ENCODE peak calls at places on chromosomes 7 and 10, in four cellular contexts. V is fibroblast of villous mesenchyme, E is BJ, P is lower leg skin. Y is an unnamed sample.

GRCh38 chr10:97149065-97149680 is 36.6 kb downstream of the SLIT1 start:
- DNase-seq in V (no peak), P (no peak), E (no peak), Y (no peak)

GRCh38 chr10:124093076-124093773 is at the start of gene CHST15:
- DNase-seq in V (peak), E (no peak), P (peak), Y (peak)

GRCh38 chr10:67487199-67487598 is 208.8 kb downstream of the CTNNA3 start:
- DNase-seq in E (no peak), V (no peak), P (no peak), Y (no peak)

GRCh38 chr7:105210721-105211205 is 178.0 kb downstream of the SRPK2 start:
- DNase-seq in P (no peak), V (no peak), E (no peak), Y (peak)

GRCh38 chr10:13489035-13489434 is 39.8 kb downstream of the BEND7 start:
- DNase-seq in V (no peak), E (no peak), P (no peak), Y (no peak)

GRCh38 chr7:112140600-112140999 is 65.6 kb downstream of the DOCK4 start:
- DNase-seq in V (peak), P (no peak), E (no peak), Y (no peak)

GRCh38 chr10:63256047-63256773 is 123.1 kb downstream of the NRBF2 start:
- DNase-seq in E (no peak), P (no peak), V (peak), Y (no peak)

GRCh38 chr7:135620447-135620846 is 41.9 kb upstream of the STMP1 start:
- DNase-seq in E (no peak), P (no peak), V (no peak), Y (no peak)

GRCh38 chr7:150311146-150311545 is 12.0 kb upstream of the LRRC61 start:
- DNase-seq in P (no peak), V (no peak), E (no peak), Y (no peak)

DNA sequence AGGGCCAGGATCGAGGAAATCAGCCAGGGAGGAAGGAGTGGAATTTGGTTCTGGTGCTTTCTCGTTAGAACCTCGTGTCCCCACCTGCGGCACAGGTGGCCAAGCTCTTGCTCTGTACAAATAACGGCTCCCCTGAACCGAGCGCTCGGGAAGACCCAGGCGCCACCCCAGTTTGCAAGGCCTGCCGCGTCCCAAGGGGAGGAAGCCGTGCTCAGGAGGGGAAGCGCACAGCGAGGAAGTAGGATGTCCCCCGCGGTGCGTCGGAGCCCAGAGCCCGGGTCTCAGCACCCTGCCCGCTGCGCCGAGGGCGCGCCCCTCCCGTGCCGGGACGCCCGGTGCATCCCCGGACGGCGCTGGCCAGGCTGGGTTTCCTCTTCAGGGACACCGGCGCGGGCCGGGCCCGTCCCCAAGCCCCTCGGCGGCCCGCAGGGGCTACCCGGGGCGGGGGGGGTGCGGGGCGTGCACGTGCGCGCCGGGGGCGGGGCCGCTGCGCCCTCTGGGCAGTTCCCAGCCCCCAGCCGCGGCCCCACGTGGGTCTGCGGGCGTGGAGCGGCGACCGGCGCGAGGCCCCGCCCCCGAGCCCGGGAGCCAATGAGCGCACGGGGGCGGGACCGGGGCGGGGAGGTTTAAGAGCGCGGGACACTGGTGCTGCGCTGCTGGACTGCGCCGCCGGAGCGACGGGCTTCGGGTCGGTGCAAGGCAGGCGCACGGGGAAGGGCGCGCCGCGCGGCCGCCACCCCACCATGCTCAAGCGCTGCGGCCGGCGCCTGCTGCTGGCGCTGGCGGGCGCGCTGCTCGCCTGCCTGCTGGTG is at the start of gene LFNG:
- DNase-seq in E (peak), V (peak), P (peak), Y (peak)
- TF ChIP-seq CTCF in E (no peak), V (no peak), P (no peak), Y (no peak)

GRCh38 chr10:48887982-48888381 is 51.7 kb downstream of the LRRC18 start:
- DNase-seq in V (no peak), E (no peak), P (no peak), Y (no peak)

GRCh38 chr10:48884337-48885045 is 55.1 kb downstream of the LRRC18 start:
- DNase-seq in V (no peak), P (no peak), E (no peak), Y (peak)

GRCh38 chr10:48882881-48883280 is 56.8 kb downstream of the LRRC18 start:
- DNase-seq in V (no peak), E (no peak), P (no peak), Y (peak)

GRCh38 chr10:48881937-48882336 is 57.7 kb downstream of the LRRC18 start:
- DNase-seq in V (no peak), E (no peak), P (no peak), Y (peak)

DNA sequence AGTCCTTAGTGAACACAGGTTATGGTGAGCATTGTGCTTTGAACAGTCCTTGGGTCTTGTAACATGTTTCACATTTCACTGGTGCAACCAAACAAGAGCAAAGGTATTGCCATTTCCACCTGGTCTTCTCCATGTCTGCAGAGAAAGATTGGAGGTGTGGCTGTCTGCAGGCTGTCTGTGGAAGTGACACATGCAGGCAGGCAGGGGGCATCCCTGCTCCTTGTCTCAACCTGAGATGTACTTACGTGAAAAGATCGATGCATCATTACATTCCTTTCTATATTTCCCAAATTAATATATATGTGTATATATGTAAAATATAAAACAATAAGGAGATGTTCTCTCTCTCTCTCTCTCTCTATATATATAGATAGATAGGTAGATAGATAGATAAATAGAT is 54.3 kb downstream of the LRRC18 start:
- DNase-seq in V (peak), E (no peak), P (no peak), Y (peak)
- TF ChIP-seq CTCF in V (peak), E (no peak), P (no peak), Y (peak)

GRCh38 chr10:126975221-126975620 is 70.0 kb downstream of the DOCK1 start:
- DNase-seq in P (no peak), E (no peak), V (no peak), Y (no peak)
- TF ChIP-seq CTCF in P (no peak), E (no peak), V (no peak), Y (no peak)

DNA sequence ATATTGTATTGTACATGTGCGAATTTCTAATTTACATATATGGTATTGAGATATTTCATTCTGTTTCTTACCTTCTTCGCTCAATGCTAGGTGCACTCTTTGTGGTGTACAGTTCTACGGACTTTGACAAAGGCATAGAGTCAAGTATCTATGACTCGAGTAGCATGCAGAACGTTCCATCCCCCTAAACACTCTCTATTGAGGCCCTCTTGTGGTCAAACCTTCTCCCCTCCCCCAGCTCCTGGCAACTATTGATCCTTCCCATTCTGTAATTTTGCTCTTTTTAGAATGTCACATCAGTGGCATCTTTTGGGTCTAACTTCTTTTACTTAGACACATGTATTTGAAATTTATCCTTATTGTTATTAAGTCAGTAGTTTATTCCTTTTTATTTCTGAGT is 30.7 kb upstream of the GDF10 start:
- DNase-seq in P (no peak), E (no peak), V (no peak), Y (no peak)
- TF ChIP-seq CTCF in P (no peak), E (no peak), V (peak), Y (peak)